ENCODE peak calls at places on chromosomes 1 and 21, in nine cellular contexts. P, C, Q, F, Z, J, S, T and O are unnamed samples.

GRCh38 chr1:9890224-9890731 is 19.8 kb downstream of the CTNNBIP1 start:
- DNase-seq in P (peak), C (no peak), Q (no peak), F (no peak), Z (no peak), J (no peak), S (peak), T (peak), O (no peak)

GRCh38 chr1:100795646-100795985 is 76.1 kb downstream of the VCAM1 start:
- DNase-seq in P (no peak), C (no peak), Q (no peak), F (no peak), Z (no peak), J (no peak), S (no peak), T (no peak), O (no peak)

GRCh38 chr1:228043281-228043845 is 36.6 kb downstream of the WNT3A start:
- DNase-seq in P (no peak), C (no peak), Q (no peak), F (no peak), Z (no peak), J (no peak), S (no peak), T (no peak), O (no peak)

GRCh38 chr1:67956096-67956495 is 94.3 kb downstream of the DIRAS3 start:
- DNase-seq in P (peak), C (no peak), Q (no peak), F (no peak), Z (no peak), J (no peak), S (no peak), T (no peak), O (no peak)

GRCh38 chr1:95778217-95778616 is 544.2 kb downstream of the RWDD3 start:
- DNase-seq in P (no peak), C (no peak), Q (no peak), F (peak), Z (no peak), J (no peak), S (no peak), T (no peak), O (no peak)

GRCh38 chr1:93448983-93449805 is 1.3 kb downstream of the FNBP1L start:
- DNase-seq in P (peak), C (no peak), Q (no peak), F (no peak), Z (no peak), J (no peak), S (peak), T (peak), O (no peak)

GRCh38 chr21:37845535-37845934 is 70.7 kb downstream of the KCNJ6 start:
- DNase-seq in P (no peak), C (no peak), Q (no peak), F (no peak), Z (no peak), J (no peak), S (no peak), T (no peak), O (no peak)

GRCh38 chr1:155325596-155325893 is 4.9 kb downstream of the RUSC1 start:
- DNase-seq in P (no peak), C (no peak), Q (no peak), F (no peak), Z (no peak), J (no peak), S (no peak), T (no peak), O (no peak)

GRCh38 chr1:225447649-225448048 is 19.8 kb upstream of the LBR start:
- DNase-seq in P (no peak), C (peak), Q (no peak), F (no peak), Z (no peak), J (no peak), S (no peak), T (no peak), O (no peak)

GRCh38 chr1:183932412-183932811 is 105.1 kb downstream of the COLGALT2 start:
- DNase-seq in P (peak), C (peak), Q (no peak), F (no peak), Z (no peak), J (no peak), S (no peak), T (peak), O (no peak)

GRCh38 chr1:177256153-177256814 is 85.5 kb downstream of the BRINP2 start:
- DNase-seq in P (peak), C (no peak), Q (no peak), F (peak), Z (no peak), J (peak), S (peak), T (peak), O (no peak)

GRCh38 chr1:226987623-226988336 is 47.7 kb downstream of the COQ8A start:
- DNase-seq in P (no peak), C (no peak), Q (no peak), F (no peak), Z (no peak), J (no peak), S (no peak), T (no peak), O (no peak)

GRCh38 chr1:248158758-248159157 is 13.8 kb downstream of the OR2M5 start:
- DNase-seq in P (no peak), C (no peak), Q (no peak), F (no peak), Z (no peak), J (no peak), S (no peak), T (no peak), O (no peak)

GRCh38 chr1:116089870-116090269 is 21.3 kb upstream of the MAB21L3 start:
- DNase-seq in P (no peak), C (no peak), Q (no peak), F (no peak), Z (no peak), J (no peak), S (no peak), T (no peak), O (no peak)

GRCh38 chr1:150477733-150478132 is 9.5 kb upstream of the TARS2 start:
- DNase-seq in P (peak), C (no peak), Q (no peak), F (no peak), Z (no peak), J (no peak), S (no peak), T (peak), O (no peak)

GRCh38 chr1:59076612-59077011 is 220.3 kb upstream of the FGGY start:
- DNase-seq in P (peak), C (no peak), Q (no peak), F (no peak), Z (no peak), J (peak), S (no peak), T (peak), O (no peak)

GRCh38 chr1:161137881-161138280 is 5.4 kb upstream of the DEDD start:
- DNase-seq in P (no peak), C (no peak), Q (no peak), F (no peak), Z (no peak), J (no peak), S (peak), T (no peak), O (no peak)

GRCh38 chr1:48073773-48074172 is 76.6 kb upstream of the TRABD2B start:
- DNase-seq in P (no peak), C (no peak), Q (no peak), F (no peak), Z (no peak), J (no peak), S (no peak), T (no peak), O (no peak)

GRCh38 chr1:77308889-77309621 is 27.2 kb downstream of the AK5 start:
- DNase-seq in P (no peak), C (no peak), Q (no peak), F (no peak), Z (no peak), J (peak), S (no peak), T (no peak), O (no peak)

GRCh38 chr1:246724725-246725095 is 501 bp downstream of the SCCPDH start:
- DNase-seq in P (peak), C (no peak), Q (peak), F (peak), Z (no peak), J (peak), S (peak), T (no peak), O (no peak)

GRCh38 chr1:241355311-241356010 is 1.5 kb downstream of the RGS7 start:
- DNase-seq in P (no peak), C (no peak), Q (no peak), F (no peak), Z (no peak), J (no peak), S (no peak), T (no peak), O (no peak)